ENCODE peak calls at places on chromosomes 12 and 14, in nine cellular contexts. W is suprapubic skin, H is heart right ventricle, O is fibroblast of the aortic adventitia, S is thyroid gland, Q is tibial artery, P is IMR-90, C is lower leg skin, V is SK-N-SH. T is an unnamed sample.

GRCh38 chr14:90739318-90740077 is 76.7 kb downstream of the TTC7B start:
- DNase-seq in O (no peak), V (peak), Q (no peak), C (no peak), H (no peak), W (no peak), P (peak), S (no peak), T (no peak)

GRCh38 chr12:10716704-10717315 is 6.3 kb downstream of the YBX3 start:
- DNase-seq in C (peak), H (peak), Q (peak), V (no peak), P (peak), S (peak), W (peak), O (peak), T (peak)

GRCh38 chr14:57930241-57930975 is 64.5 kb upstream of the SLC35F4 start:
- DNase-seq in P (no peak), W (no peak), C (no peak), Q (no peak), O (no peak), H (no peak), V (no peak), S (no peak), T (no peak)

GRCh38 chr12:11499802-11500201 is 104.4 kb upstream of the PRB2 start:
- DNase-seq in O (no peak), V (no peak), W (no peak), C (no peak), S (no peak), H (no peak), P (no peak), Q (no peak), T (no peak)

GRCh38 chr12:92603741-92604432 is 98.9 kb upstream of the PLEKHG7 start:
- DNase-seq in H (no peak), S (no peak), Q (no peak), C (no peak), W (no peak), V (no peak), O (peak), P (peak), T (no peak)

GRCh38 chr12:124006582-124007170 is 33.7 kb downstream of the ZNF664 start:
- DNase-seq in P (no peak), W (no peak), S (no peak), O (no peak), Q (no peak), C (no peak), V (no peak), H (no peak), T (no peak)

GRCh38 chr14:101111620-101112290 is 208.2 kb upstream of the RTL1 start:
- DNase-seq in P (no peak), S (no peak), H (no peak), C (peak), O (no peak), Q (peak), W (peak), V (peak), T (no peak)

GRCh38 chr14:91254456-91254855 is 10.0 kb upstream of the GPR68 start:
- DNase-seq in Q (no peak), S (no peak), C (no peak), H (no peak), O (no peak), P (no peak), W (no peak), V (no peak), T (no peak)

GRCh38 chr14:99213101-99213500 is 58.9 kb downstream of the BCL11B start:
- DNase-seq in W (no peak), S (no peak), Q (no peak), H (no peak), C (no peak), V (no peak), P (no peak), O (no peak), T (no peak)

GRCh38 chr12:2834581-2835491 is at the start of gene NRIP2:
- DNase-seq in O (peak), W (no peak), S (peak), P (peak), H (peak), Q (no peak), C (no peak), V (peak), T (peak)

GRCh38 chr12:103929051-103929908 is 930 bp upstream of the HSP90B1 start:
- DNase-seq in Q (peak), C (peak), S (peak), W (peak), H (peak), P (peak), O (peak), V (peak), T (peak)

GRCh38 chr12:29895966-29896365 is 112.2 kb upstream of the TMTC1 start:
- DNase-seq in W (no peak), S (no peak), P (no peak), H (no peak), V (no peak), O (no peak), C (no peak), Q (no peak), T (no peak)
- H3K4me3 ChIP-seq in W (no peak), S (no peak), P (no peak), H (no peak), V (no peak), O (no peak), C (no peak), Q (no peak), T (no peak)

GRCh38 chr12:122870867-122871664 is 24.9 kb downstream of the VPS37B start:
- DNase-seq in V (peak), C (no peak), O (peak), H (no peak), W (peak), Q (no peak), P (peak), S (peak), T (peak)
- H3K4me3 ChIP-seq in V (no peak), C (no peak), O (peak), H (peak), W (peak), Q (peak), P (no peak), S (peak), T (no peak)

GRCh38 chr12:6685814-6686213 is 3.4 kb downstream of the ZNF384 start:
- DNase-seq in Q (no peak), O (no peak), V (no peak), C (no peak), W (no peak), S (no peak), H (no peak), P (no peak), T (no peak)
- H3K4me3 ChIP-seq in Q (no peak), O (no peak), V (peak), C (no peak), W (no peak), S (no peak), H (no peak), P (no peak), T (no peak)

GRCh38 chr12:116318738-116319050 is 41.2 kb upstream of the MED13L start:
- DNase-seq in C (peak), P (no peak), S (peak), Q (no peak), V (no peak), H (no peak), O (peak), W (no peak), T (peak)
- H3K4me3 ChIP-seq in C (no peak), P (no peak), S (peak), Q (peak), V (no peak), H (no peak), O (no peak), W (peak), T (no peak)

GRCh38 chr12:76967181-76967885 is 88.5 kb upstream of the CSRP2 start:
- DNase-seq in C (no peak), P (no peak), Q (no peak), V (no peak), S (no peak), W (no peak), O (no peak), H (no peak), T (no peak)
- H3K4me3 ChIP-seq in C (no peak), P (no peak), Q (no peak), V (no peak), S (no peak), W (no peak), O (no peak), H (no peak), T (no peak)

DNA sequence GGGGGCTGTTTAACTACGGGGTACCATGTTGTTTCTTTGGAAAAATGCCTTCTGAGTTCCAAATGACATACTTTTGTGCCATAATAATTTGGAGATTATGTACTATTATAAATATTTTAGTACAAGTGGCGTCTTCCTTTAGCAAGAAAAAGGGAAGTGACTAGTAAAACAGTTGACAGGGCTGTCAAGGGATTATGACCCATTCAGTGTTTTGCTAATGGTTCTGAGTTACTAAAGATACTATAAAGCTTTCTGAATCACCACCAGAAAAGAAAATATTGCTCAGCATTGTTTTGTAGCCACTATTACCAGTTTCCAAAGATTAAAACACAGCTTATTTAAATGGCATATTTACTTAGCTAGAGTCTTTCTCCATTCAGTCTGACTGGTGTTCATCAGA is 334.9 kb downstream of the SNAPC1 start:
- DNase-seq in V (no peak), Q (no peak), S (no peak), O (no peak), W (no peak), H (no peak), C (no peak), P (peak), T (no peak)
- H3K4me3 ChIP-seq in V (no peak), Q (no peak), S (no peak), O (no peak), W (no peak), H (no peak), C (no peak), P (no peak), T (no peak)

GRCh38 chr12:133203344-133204263 is 22.3 kb downstream of the ZNF268 start:
- DNase-seq in W (no peak), O (no peak), V (no peak), C (no peak), Q (no peak), H (no peak), S (no peak), P (peak), T (no peak)
- H3K4me3 ChIP-seq in W (no peak), O (no peak), V (no peak), C (no peak), Q (no peak), H (no peak), S (no peak), P (no peak), T (no peak)

GRCh38 chr12:80936642-80937390 is 918 bp downstream of the LIN7A start:
- DNase-seq in H (peak), O (peak), V (peak), S (peak), P (peak), Q (peak), C (no peak), W (peak), T (peak)
- H3K4me3 ChIP-seq in H (peak), O (peak), V (peak), S (peak), P (peak), Q (peak), C (peak), W (peak), T (peak)

GRCh38 chr14:55206175-55206574 is 14.8 kb upstream of the DLGAP5 start:
- DNase-seq in H (no peak), W (no peak), V (no peak), P (no peak), S (no peak), C (no peak), Q (no peak), O (no peak), T (no peak)
- H3K4me3 ChIP-seq in H (no peak), W (no peak), V (no peak), P (no peak), S (no peak), C (no peak), Q (no peak), O (no peak), T (no peak)

GRCh38 chr14:60331201-60332045 is 82.4 kb downstream of the PPM1A start:
- DNase-seq in V (peak), O (peak), Q (peak), C (no peak), H (peak), P (peak), W (no peak), S (peak), T (peak)

GRCh38 chr14:60332869-60333268 is 83.8 kb downstream of the PPM1A start:
- DNase-seq in C (no peak), V (no peak), O (no peak), W (no peak), S (no peak), H (no peak), P (no peak), Q (no peak), T (no peak)

GRCh38 chr14:60328588-60328987 is 79.6 kb downstream of the PPM1A start:
- DNase-seq in S (no peak), P (no peak), W (no peak), C (no peak), H (no peak), O (no peak), Q (no peak), V (peak), T (no peak)

GRCh38 chr14:60327447-60328331 is 78.7 kb downstream of the PPM1A start:
- DNase-seq in S (peak), W (no peak), P (peak), H (peak), C (no peak), O (no peak), V (peak), Q (no peak), T (peak)

DNA sequence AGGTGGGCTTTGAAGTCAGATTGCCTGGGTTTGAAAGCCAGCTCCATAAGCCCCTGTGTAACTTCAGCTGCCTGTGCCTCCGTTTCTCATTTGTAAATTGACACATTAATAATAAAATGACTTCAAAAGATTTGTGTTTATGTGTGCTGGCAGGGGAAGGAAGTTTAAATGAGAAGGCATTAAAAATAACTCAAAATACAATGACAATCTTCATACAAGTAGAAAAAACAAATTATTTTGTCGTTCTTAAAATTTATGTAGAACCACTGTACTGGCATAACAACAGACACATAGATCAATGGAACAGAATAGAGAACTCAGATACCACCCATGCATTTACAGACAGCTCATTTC is 83.0 kb downstream of the PPM1A start:
- DNase-seq in Q (no peak), P (no peak), V (no peak), C (no peak), O (no peak), S (no peak), H (no peak), W (no peak), T (no peak)
- H3K4me3 ChIP-seq in Q (peak), P (no peak), V (no peak), C (no peak), O (no peak), S (peak), H (peak), W (no peak), T (no peak)

T was measured in body of pancreas.